ENCODE peak calls at places on chromosomes 1 and 21, in four cellular contexts. B is K562, Z is GM12878, H is HepG2. J is an unnamed sample.

GRCh38 chr1:155463865-155464264 is 98.7 kb downstream of the ASH1L start:
- DNase-seq in B (no peak), Z (peak; percentile 8), H (no peak), J (no peak)

GRCh38 chr21:45157932-45158331 is 83.6 kb downstream of the ADARB1 start:
- DNase-seq in B (no peak), Z (no peak), H (no peak), J (no peak)

GRCh38 chr1:156816561-156817328 is at the start of gene SH2D2A:
- DNase-seq in B (peak; percentile 88), Z (peak; percentile 71), H (no peak), J (no peak)

GRCh38 chr1:246012271-246012854 is 494.7 kb downstream of the SMYD3 start:
- DNase-seq in B (peak; percentile 62), Z (no peak), H (peak; percentile 34), J (no peak)

GRCh38 chr1:116855220-116855619 is 54.5 kb upstream of the PTGFRN start:
- DNase-seq in B (no peak), Z (no peak), H (no peak), J (no peak)

GRCh38 chr21:34800797-34801518 is 132.2 kb downstream of the CLIC6 start:
- DNase-seq in B (no peak), Z (no peak), H (no peak), J (no peak)

GRCh38 chr1:224923726-224924125 is 5.7 kb upstream of the DNAH14 start:
- DNase-seq in B (no peak), Z (no peak), H (no peak), J (no peak)

GRCh38 chr1:161986328-161986727 is 37.3 kb downstream of the OLFML2B start:
- DNase-seq in B (no peak), Z (no peak), H (no peak), J (no peak)

GRCh38 chr1:205570796-205571537 is 60.8 kb downstream of the ELK4 start:
- DNase-seq in B (no peak), Z (no peak), H (no peak), J (no peak)

GRCh38 chr1:50458507-50458906 is 35.3 kb upstream of the DMRTA2 start:
- DNase-seq in B (no peak), Z (no peak), H (no peak), J (no peak)

GRCh38 chr1:230827081-230827681 is 41.1 kb downstream of the C1orf198 start:
- DNase-seq in B (no peak), Z (no peak), H (peak; percentile 5), J (no peak)

GRCh38 chr1:39692152-39693064 is 1.2 kb upstream of the HPCAL4 start:
- DNase-seq in B (no peak), Z (no peak), H (no peak), J (peak; percentile 79)

GRCh38 chr1:159889202-159889601 is 10.8 kb downstream of the CFAP45 start:
- DNase-seq in B (no peak), Z (no peak), H (no peak), J (no peak)

GRCh38 chr1:113684153-113684541 is 75.1 kb downstream of the PHTF1 start:
- DNase-seq in B (peak; percentile 53), Z (no peak), H (no peak), J (no peak)

GRCh38 chr21:38756746-38757145 is 49.0 kb upstream of the ETS2 start:
- DNase-seq in B (no peak), Z (no peak), H (no peak), J (no peak)

GRCh38 chr1:205570173-205570501 is 61.7 kb downstream of the ELK4 start:
- DNase-seq in B (no peak), Z (no peak), H (no peak), J (no peak)

GRCh38 chr1:240091614-240092300 is at the start of gene FMN2:
- DNase-seq in B (peak; percentile 49), Z (no peak), H (peak; percentile 0), J (peak; percentile 68)

GRCh38 chr1:229557214-229557850 is 1.2 kb downstream of the ABCB10 start:
- DNase-seq in B (no peak), Z (no peak), H (peak; percentile 15), J (no peak)

GRCh38 chr1:46747683-46748288 is 28.9 kb upstream of the EFCAB14 start:
- DNase-seq in B (peak; percentile 70), Z (no peak), H (peak; percentile 49), J (peak; percentile 68)

GRCh38 chr21:34221331-34222030 is 142.3 kb upstream of the KCNE2 start:
- DNase-seq in B (no peak), Z (no peak), H (peak; percentile 49), J (no peak)

GRCh38 chr1:206693592-206693991 is 8.9 kb downstream of the MAPKAPK2 start:
- DNase-seq in B (no peak), Z (no peak), H (no peak), J (no peak)

GRCh38 chr21:15966216-15966615 is 236.4 kb downstream of the USP25 start:
- DNase-seq in B (no peak), Z (no peak), H (no peak), J (no peak)

GRCh38 chr1:5650283-5651026 is 341.8 kb downstream of the NPHP4 start:
- DNase-seq in B (no peak), Z (no peak), H (no peak), J (no peak)

GRCh38 chr1:98661544-98662353 is at the start of gene SNX7:
- DNase-seq in B (no peak), Z (no peak), H (peak; percentile 71), J (peak; percentile 86)

GRCh38 chr1:154607748-154608521 is at the start of gene ADAR:
- DNase-seq in B (peak; percentile 74), Z (peak; percentile 89), H (peak; percentile 93), J (peak; percentile 67)

GRCh38 chr1:67838180-67838912 is 5.1 kb upstream of the GNG12 start:
- DNase-seq in B (no peak), Z (no peak), H (no peak), J (no peak)

GRCh38 chr1:197692965-197693364 is 82.3 kb downstream of the DENND1B start:
- DNase-seq in B (no peak), Z (no peak), H (peak; percentile 15), J (no peak)

GRCh38 chr1:153670257-153670858 is 435 bp downstream of the ILF2 start:
- DNase-seq in B (no peak), Z (no peak), H (no peak), J (no peak)

GRCh38 chr21:44872266-44872567 is 1.3 kb downstream of the PTTG1IP start:
- DNase-seq in B (no peak), Z (no peak), H (peak; percentile 56), J (no peak)

GRCh38 chr1:208264469-208265126 is 20.4 kb upstream of the PLXNA2 start:
- DNase-seq in B (no peak), Z (no peak), H (no peak), J (no peak)

GRCh38 chr1:183881387-183882084 is 76.6 kb downstream of the RGL1 start:
- DNase-seq in B (no peak), Z (no peak), H (peak; percentile 77), J (peak; percentile 38)

GRCh38 chr1:85137660-85138059 is 63.2 kb downstream of the SYDE2 start:
- DNase-seq in B (no peak), Z (no peak), H (peak; percentile 53), J (no peak)

GRCh38 chr1:83418558-83418957 is 580.4 kb downstream of the TTLL7 start:
- DNase-seq in B (no peak), Z (no peak), H (no peak), J (no peak)

GRCh38 chr1:110485725-110486124 is 33.2 kb downstream of the KCNA10 start:
- DNase-seq in B (no peak), Z (no peak), H (no peak), J (no peak)

GRCh38 chr1:40781614-40781971 is 2.0 kb upstream of the KCNQ4 start:
- DNase-seq in B (no peak), Z (no peak), H (no peak), J (no peak)

GRCh38 chr1:112457241-112457640 is 51.5 kb upstream of the WNT2B start:
- DNase-seq in B (no peak), Z (no peak), H (no peak), J (no peak)

GRCh38 chr1:172476218-172476811 is 32.4 kb upstream of the PIGC start:
- DNase-seq in B (no peak), Z (no peak), H (no peak), J (no peak)

GRCh38 chr1:1302006-1302430 is 5.7 kb downstream of the ACAP3 start:
- DNase-seq in B (no peak), Z (no peak), H (no peak), J (peak; percentile 66)

GRCh38 chr1:1300352-1300739 is 7.4 kb downstream of the ACAP3 start:
- DNase-seq in B (no peak), Z (no peak), H (no peak), J (no peak)

GRCh38 chr1:1297802-1298424 is 9.8 kb downstream of the ACAP3 start:
- DNase-seq in B (no peak), Z (no peak), H (no peak), J (no peak)

GRCh38 chr1:1298861-1299685 is 8.7 kb downstream of the ACAP3 start:
- DNase-seq in B (no peak), Z (no peak), H (no peak), J (peak; percentile 86)

DNA sequence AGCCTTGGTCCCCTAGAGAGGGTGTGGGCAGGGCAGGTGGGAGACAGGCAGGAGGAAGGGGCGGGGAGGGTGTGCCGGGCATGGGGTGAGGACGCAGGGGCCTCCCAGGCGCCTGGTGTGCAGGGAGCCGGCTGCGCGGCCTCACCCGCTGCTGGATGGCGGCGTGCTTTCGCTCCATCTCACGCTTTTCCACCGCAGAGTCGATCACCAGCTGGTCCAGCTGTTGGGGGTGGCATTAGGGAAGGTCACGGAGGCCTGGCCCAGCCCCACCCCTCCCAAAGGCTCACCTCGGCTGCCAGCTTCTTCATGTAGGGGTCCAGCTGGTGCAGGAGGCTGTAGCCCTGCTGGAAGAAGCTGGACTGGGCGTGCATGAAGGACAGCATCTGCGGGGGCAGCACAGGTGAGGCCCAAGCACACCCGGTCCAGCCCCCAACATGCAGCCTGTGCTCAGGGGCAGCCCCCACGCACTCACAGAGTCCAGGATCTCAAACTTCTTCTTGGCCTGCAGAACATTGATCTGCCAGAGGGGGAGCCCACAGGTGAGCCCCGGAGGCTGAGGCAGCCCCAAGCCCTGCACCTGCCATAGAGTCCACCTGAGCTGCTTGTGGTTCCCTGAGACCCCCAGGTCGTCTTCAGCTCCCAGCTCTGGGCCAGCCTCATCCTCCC is 7.9 kb downstream of the ACAP3 start:
- DNase-seq in B (no peak), Z (no peak), H (no peak), J (peak; percentile 66)
- TF ChIP-seq ATF2 in B (no peak), Z (no peak), H (no peak), J (no peak)

GRCh38 chr1:27568247-27569087 is 35.5 kb downstream of the AHDC1 start:
- DNase-seq in B (peak; percentile 99), Z (peak; percentile 60), H (peak; percentile 93), J (peak; percentile 93)
- TF ChIP-seq ESRRA in B (peak; percentile 45), Z (no peak), H (no peak), J (no peak)

GRCh38 chr1:21299007-21299406 is 8.7 kb upstream of the ECE1 start:
- DNase-seq in B (no peak), Z (no peak), H (no peak), J (no peak)
- TF ChIP-seq ATF2 in B (no peak), Z (no peak), H (no peak), J (no peak)

GRCh38 chr1:241888232-241888631 is 40.2 kb downstream of the EXO1 start:
- DNase-seq in B (no peak), Z (no peak), H (no peak), J (no peak)
- TF ChIP-seq ESRRA in B (no peak), Z (no peak), H (no peak), J (no peak)

J was measured in WTC11.